ENCODE peak calls at places on chromosomes 4 and X, in six cellular contexts. Q, W, Y, J, D and B are unnamed samples.

GRCh38 chr4:16894406-16894805 is 4.0 kb downstream of the LDB2 start:
- DNase-seq in J (no peak), W (no peak), Q (no peak), Y (no peak), D (no peak), B (no peak)

GRCh38 chrX:12770440-12770839 is 20.8 kb upstream of the PRPS2 start:
- DNase-seq in D (no peak), J (no peak), W (no peak), Q (peak), Y (no peak), B (no peak)

GRCh38 chr4:147361726-147362125 is 119.2 kb upstream of the EDNRA start:
- DNase-seq in Q (no peak), W (no peak), J (no peak), D (no peak), Y (no peak), B (no peak)

GRCh38 chr4:53505947-53506346 is 85.3 kb downstream of the LNX1 start:
- DNase-seq in W (no peak), Y (no peak), J (no peak), D (no peak), Q (no peak), B (no peak)

GRCh38 chr4:55921093-55921492 is 27.7 kb upstream of the CEP135 start:
- DNase-seq in Q (no peak), W (no peak), J (no peak), Y (no peak), D (no peak), B (no peak)

GRCh38 chrX:53088136-53088974 is 5.6 kb upstream of the KANTR start:
- DNase-seq in D (peak), J (peak), W (peak), Y (peak), Q (no peak), B (peak)

GRCh38 chr4:55491486-55491885 is 55.2 kb downstream of the CLOCK start:
- DNase-seq in J (no peak), W (no peak), D (no peak), Q (no peak), Y (no peak), B (no peak)

GRCh38 chr4:171203425-171203824 is 609.8 kb upstream of the GALNTL6 start:
- DNase-seq in W (no peak), Y (no peak), D (no peak), J (no peak), Q (no peak), B (no peak)

GRCh38 chrX:138711399-138712347 is at the start of gene FGF13:
- DNase-seq in W (peak), Y (no peak), D (peak), J (no peak), Q (no peak), B (peak)

DNA sequence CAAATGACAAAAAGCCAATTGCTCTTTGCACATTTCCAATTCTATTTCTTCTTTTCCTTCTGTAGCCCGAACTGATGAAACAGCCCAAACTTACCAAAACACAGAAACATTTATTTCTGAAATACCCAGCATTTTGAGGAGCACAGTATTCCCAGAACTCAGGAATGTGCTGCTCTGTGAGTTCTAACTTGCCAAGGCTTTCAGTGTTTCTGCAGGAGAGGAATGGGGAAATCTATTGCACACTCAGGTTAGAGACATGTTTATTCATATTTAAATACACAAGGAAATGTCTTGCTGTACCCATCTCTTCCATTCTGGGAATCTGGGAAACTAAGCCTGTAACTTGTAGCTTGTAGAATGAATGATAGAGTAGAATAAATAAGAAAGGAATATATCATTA is 10.7 kb downstream of the TMPRSS11D start:
- DNase-seq in W (no peak), D (no peak), Q (no peak), J (no peak), Y (no peak), B (no peak)
- H3K27ac ChIP-seq in W (no peak), D (no peak), Q (no peak), J (no peak), Y (no peak), B (no peak)

GRCh38 chr4:183333983-183334382 is 11.8 kb upstream of the CLDN24 start:
- DNase-seq in W (no peak), D (no peak), Y (no peak), Q (no peak), J (no peak), B (no peak)
- H3K27ac ChIP-seq in W (no peak), D (no peak), Y (no peak), Q (no peak), J (no peak), B (no peak)

GRCh38 chr4:38132843-38133662 is 172.9 kb downstream of the PTTG2 start:
- DNase-seq in D (no peak), Q (no peak), Y (no peak), J (no peak), W (no peak), B (no peak)

GRCh38 chr4:38130884-38131283 is 170.7 kb downstream of the PTTG2 start:
- DNase-seq in J (no peak), D (no peak), Q (no peak), W (no peak), Y (no peak), B (no peak)

GRCh38 chr4:38131371-38132139 is 171.4 kb downstream of the PTTG2 start:
- DNase-seq in J (peak), Q (no peak), Y (peak), W (no peak), D (no peak), B (no peak)

GRCh38 chr4:38133711-38134480 is 173.7 kb downstream of the PTTG2 start:
- DNase-seq in D (no peak), J (no peak), Y (no peak), Q (no peak), W (no peak), B (no peak)

GRCh38 chr4:38132140-38132673 is 172.0 kb downstream of the PTTG2 start:
- DNase-seq in W (no peak), Q (no peak), Y (peak), J (peak), D (no peak), B (no peak)
- H3K27ac ChIP-seq in W (peak), Q (no peak), Y (peak), J (peak), D (peak), B (peak)

GRCh38 chr4:57401586-57401985 is 291.4 kb upstream of the IGFBP7 start:
- DNase-seq in Q (no peak), W (no peak), Y (no peak), J (no peak), D (no peak), B (no peak)

GRCh38 chr4:57410331-57411052 is 300.3 kb upstream of the IGFBP7 start:
- DNase-seq in J (no peak), Y (no peak), D (no peak), W (no peak), Q (no peak), B (peak)

GRCh38 chr4:57403591-57403990 is 293.4 kb upstream of the IGFBP7 start:
- DNase-seq in J (no peak), W (no peak), Q (no peak), Y (no peak), D (no peak), B (no peak)

GRCh38 chr4:57404463-57404862 is 294.3 kb upstream of the IGFBP7 start:
- DNase-seq in W (no peak), J (no peak), Q (no peak), Y (no peak), D (no peak), B (no peak)

DNA sequence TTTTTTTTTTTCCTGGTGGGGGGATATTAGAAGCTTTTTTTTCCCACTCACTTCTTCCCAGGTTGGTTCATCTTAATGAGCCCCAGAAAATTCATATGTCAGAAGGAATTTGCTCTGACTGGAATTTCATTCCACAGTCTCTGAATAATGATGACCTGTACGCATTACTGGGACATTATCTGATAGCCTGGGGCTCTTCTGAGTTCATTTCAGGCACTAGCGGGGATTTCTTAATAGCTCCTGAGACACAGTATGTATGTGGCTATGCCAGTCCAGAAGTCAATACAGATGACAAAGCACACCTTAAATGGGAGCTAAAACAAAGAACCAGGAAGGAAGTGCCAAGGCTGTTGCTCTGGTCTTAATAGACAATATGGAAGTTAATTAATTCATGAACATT is 295.2 kb upstream of the IGFBP7 start:
- DNase-seq in D (no peak), J (no peak), W (no peak), Y (no peak), Q (no peak), B (no peak)
- H3K27ac ChIP-seq in D (no peak), J (no peak), W (no peak), Y (no peak), Q (no peak), B (no peak)

DNA sequence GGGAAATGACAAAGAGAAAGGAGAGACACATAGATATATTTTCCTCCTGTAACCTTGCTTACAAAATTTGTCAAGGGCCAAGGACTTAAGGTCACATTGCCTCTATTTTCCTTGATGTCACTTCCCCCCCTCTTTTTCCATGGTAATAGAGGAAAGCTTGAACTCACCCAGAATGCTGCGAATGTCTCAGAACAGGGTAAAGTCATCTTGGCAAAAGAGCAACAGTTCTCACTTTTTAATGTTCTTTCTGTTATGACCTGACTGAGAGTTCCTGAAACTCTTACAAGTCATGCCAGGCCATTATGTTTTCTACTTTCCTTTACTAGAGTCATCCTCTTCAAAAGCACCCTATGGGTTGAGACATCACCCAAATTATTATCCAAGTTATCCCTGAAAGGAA is 50.7 kb upstream of the PRDM5 start:
- DNase-seq in J (no peak), Q (no peak), W (no peak), Y (no peak), D (no peak), B (no peak)
- H3K27ac ChIP-seq in J (no peak), Q (no peak), W (no peak), Y (no peak), D (no peak), B (no peak)

GRCh38 chr4:6716958-6717655 is 1.1 kb downstream of the BLOC1S4 start:
- DNase-seq in Y (no peak), Q (peak), J (no peak), D (no peak), W (no peak), B (no peak)

GRCh38 chr4:6721121-6721520 is 5.1 kb downstream of the BLOC1S4 start:
- DNase-seq in Y (no peak), D (no peak), Q (no peak), J (no peak), W (no peak), B (no peak)

GRCh38 chr4:6719611-6720179 is 3.7 kb downstream of the BLOC1S4 start:
- DNase-seq in Q (no peak), J (no peak), D (no peak), Y (no peak), W (no peak), B (no peak)

GRCh38 chr4:6720202-6720699 is 4.3 kb downstream of the BLOC1S4 start:
- DNase-seq in W (peak), Y (peak), J (peak), Q (peak), D (peak), B (peak)

GRCh38 chr4:6718932-6719610 is 3.1 kb downstream of the BLOC1S4 start:
- DNase-seq in Q (no peak), D (no peak), J (no peak), W (no peak), Y (no peak), B (no peak)
- H3K27ac ChIP-seq in Q (no peak), D (no peak), J (peak), W (no peak), Y (no peak), B (no peak)

DNA sequence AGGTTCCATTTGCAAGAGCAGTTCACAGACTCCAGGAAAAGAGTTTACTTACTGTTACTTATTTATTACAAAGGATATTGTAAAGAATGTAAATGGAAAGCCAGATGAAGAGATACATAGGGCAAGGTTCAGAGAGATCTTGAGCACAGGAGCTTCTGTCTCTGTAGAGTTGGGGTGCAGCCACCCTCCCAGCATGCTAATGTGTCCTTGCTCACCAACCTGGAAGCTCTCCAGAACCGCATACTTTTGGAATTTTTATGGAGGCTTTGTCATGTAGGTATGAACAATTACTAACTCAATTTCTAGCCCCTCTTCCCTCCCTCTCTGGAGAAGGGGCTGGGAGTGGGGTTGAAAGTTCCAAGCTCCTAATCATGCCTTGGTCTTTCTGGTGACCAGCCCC is 857.2 kb downstream of the RPA4 start:
- DNase-seq in D (no peak), Y (no peak), Q (no peak), W (no peak), J (no peak), B (no peak)
- H3K27ac ChIP-seq in D (no peak), Y (no peak), Q (no peak), W (no peak), J (no peak), B (no peak)

GRCh38 chrX:43500240-43500639 is 155.9 kb upstream of the MAOA start:
- DNase-seq in Q (no peak), D (no peak), J (no peak), W (no peak), Y (no peak), B (no peak)
- H3K27ac ChIP-seq in Q (no peak), D (no peak), J (no peak), W (no peak), Y (no peak), B (no peak)

DNA sequence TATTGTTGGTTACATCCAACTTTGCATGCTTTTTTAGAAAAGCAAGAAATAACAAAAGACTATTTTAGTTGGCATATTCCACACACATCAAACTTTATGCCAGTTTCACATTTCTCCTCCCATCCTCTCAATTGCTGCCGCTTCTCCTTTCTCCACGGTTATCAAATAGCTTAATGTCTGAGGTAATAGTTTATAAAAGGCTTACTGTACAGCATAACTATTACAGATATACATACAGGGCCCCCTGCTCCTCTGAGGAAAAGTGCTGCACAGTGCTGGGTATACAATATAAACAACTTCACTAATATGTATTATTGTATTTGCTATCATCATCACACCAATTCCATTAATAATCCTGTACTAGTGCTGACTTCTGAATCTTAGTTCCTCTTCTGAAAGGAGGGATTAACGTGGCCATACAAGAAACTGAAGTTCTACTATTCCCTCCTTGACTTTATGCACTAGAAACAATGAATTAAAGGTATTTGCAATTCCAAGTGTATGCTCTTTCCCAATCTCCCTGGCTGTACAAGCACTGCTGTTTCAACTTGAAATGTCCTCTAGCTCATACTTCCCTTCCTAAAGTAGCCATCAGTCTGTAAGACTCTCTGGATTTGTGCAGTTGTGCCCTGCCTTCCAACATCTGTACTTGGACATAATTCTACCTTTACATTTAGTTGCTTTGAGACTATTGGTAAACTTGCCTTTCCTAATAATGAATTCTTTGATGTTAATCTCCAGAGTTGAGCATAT is 2.5 kb downstream of the CCNI start:
- DNase-seq in D (no peak), Q (peak), W (no peak), Y (no peak), J (no peak), B (no peak)
- H3K27ac ChIP-seq in D (peak), Q (no peak), W (peak), Y (peak), J (peak), B (peak)

DNA sequence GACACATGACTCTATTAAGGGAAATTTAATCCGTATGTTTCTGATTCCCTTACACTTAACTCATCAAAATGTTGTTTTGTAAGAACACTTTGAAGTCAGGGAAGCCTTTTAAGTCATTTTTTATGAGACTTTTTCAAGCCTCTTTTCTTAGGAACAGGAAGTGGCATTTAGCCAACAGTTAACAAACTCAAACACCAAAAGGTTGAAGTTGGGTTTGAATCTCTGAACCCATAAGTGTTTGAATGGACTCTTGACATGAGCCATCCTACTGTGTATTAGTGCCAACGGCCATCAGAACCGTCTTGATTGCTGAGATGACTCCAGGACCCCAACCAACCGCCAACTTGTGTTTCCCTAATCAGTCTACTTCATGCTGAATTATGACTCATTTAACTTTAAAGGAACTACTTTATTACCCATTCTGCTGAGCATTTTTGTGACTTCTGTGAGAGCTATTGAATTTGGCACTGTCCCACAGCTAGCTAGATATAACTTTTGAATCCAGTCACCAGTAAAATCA is 209.0 kb upstream of the FAT1 start:
- DNase-seq in D (no peak), W (no peak), Y (no peak), Q (no peak), J (no peak), B (no peak)
- H3K27ac ChIP-seq in D (no peak), W (peak), Y (no peak), Q (no peak), J (no peak), B (no peak)